ENCODE peak calls at places on chromosome 21, in four cellular contexts. F is K562, X is HepG2, B is WTC11. T is an unnamed sample.

GRCh38 chr21:39444406-39445145 is 1.0 kb downstream of the LCA5L start:
- DNase-seq in X (no peak), B (no peak), F (peak; percentile 30), T (peak; percentile 8)

GRCh38 chr21:32360401-32360981 is 32.3 kb downstream of the URB1 start:
- DNase-seq in X (no peak), B (no peak), F (no peak), T (no peak)

GRCh38 chr21:24941316-24942185 is 665.7 kb downstream of the MRPL39 start:
- DNase-seq in X (no peak), F (no peak), B (no peak), T (no peak)

GRCh38 chr21:24076179-24076578 is 1531.1 kb downstream of the MRPL39 start:
- DNase-seq in F (no peak), X (no peak), B (no peak), T (no peak)

GRCh38 chr21:31108969-31109368 is 70.7 kb upstream of the KRTAP19-8 start:
- DNase-seq in X (no peak), F (no peak), B (no peak), T (no peak)

GRCh38 chr21:41220208-41220733 is 52.3 kb downstream of the BACE2 start:
- DNase-seq in B (no peak), X (no peak), F (no peak), T (no peak)

GRCh38 chr21:31780944-31781343 is 49.0 kb upstream of the SCAF4 start:
- DNase-seq in B (no peak), F (no peak), X (peak; percentile 20), T (peak; percentile 10)

GRCh38 chr21:43973634-43973955 is 38.5 kb upstream of the TRAPPC10 start:
- DNase-seq in X (no peak), F (no peak), B (no peak), T (no peak)

GRCh38 chr21:31732891-31733520 is 1.1 kb upstream of the SCAF4 start:
- DNase-seq in F (peak; percentile 71), B (peak; percentile 28), X (peak; percentile 15), T (peak; percentile 9)

GRCh38 chr21:39667353-39667891 is 54.7 kb downstream of the B3GALT5 start:
- DNase-seq in F (no peak), X (no peak), B (no peak), T (no peak)

DNA sequence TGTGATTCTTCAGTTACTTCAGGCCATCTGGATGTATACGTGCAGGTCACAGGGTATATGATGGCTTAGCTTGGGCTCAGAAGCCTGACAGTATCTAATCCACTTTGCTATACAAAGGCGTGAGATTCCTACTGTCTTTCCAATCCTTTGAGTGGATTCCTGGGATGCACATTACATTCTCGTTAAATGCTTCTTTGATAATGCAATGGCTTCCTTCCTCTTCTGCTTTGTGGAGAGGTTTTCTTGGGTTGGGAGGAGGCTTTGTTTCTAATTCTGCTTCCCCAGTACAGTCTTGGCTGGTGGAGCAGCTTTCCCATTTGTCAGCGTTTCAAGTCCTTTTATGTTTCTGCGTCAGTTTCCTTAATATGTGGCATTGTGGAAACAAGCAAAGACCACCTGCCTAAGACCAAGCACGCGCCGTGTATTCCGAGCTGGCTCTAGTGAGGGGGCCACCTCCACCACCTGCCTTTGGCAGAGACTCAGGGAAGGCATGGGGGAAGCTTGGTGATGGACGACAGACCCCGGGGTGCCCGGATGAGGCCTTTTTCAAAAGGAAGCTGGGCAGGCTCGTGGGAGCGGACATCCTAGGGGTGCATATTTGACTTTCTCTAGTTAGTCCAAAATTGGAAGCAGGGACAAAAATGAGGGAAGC is 72.7 kb downstream of the WDR4 start:
- DNase-seq in B (no peak), F (no peak), X (no peak), T (no peak)
- TF ChIP-seq HMGXB4 in B (no peak), F (no peak), X (no peak), T (no peak)

DNA sequence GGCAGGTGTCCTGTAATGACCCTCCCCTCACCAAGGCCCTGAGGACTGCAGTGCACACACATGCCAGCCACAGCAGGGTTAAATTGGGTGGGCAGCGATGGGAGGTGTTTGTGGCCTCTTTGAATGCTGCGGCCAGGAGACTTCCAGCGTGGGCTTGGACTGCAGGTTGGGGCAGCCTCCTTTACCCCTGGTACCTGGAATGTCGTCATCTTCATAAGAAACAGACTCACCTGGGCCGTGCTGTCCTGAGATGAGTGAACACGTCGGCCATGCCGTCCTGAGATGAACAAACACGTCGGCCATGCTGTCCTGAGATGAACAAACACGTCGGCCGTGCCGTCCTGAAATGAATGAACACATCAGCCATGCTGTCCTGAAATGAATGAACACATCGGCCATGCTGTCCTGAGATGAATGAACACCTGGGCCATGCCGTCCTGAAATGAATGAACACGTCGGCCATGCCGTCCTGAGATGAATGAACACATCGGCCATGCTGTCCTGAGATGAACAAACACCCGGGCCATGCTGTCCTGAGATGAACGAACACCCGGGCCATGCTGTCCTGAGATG is 50.1 kb upstream of the COL6A1 start:
- DNase-seq in F (no peak), X (no peak), B (no peak), T (no peak)
- TF ChIP-seq HMGXB4 in F (no peak), X (no peak), B (no peak), T (no peak)

DNA sequence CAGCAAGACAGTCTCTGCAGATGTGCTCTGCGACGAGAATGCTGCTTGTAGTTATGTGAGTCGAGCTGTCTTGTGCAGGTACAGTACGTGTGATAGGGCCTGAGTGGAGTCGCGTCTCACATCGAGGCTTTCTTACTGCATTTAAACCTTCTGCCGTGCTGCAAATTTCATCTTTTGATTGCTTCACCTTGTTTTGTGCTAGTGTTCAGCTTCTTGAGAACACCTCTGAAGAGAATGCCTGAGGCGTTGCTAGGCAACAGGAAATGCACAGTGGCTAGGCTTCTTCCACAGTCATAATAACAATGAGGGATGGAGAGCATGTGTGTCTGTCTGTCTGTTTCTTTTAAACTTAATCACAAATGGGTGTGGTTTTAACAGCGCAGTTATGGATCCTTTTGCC is 52.9 kb downstream of the MRPS6 start:
- DNase-seq in X (no peak), F (no peak), B (no peak), T (no peak)
- TF ChIP-seq HMGXB4 in X (no peak), F (no peak), B (no peak), T (no peak)

GRCh38 chr21:27674037-27674436 is 707.1 kb upstream of the ADAMTS5 start:
- DNase-seq in X (no peak), F (no peak), B (no peak), T (no peak)
- TF ChIP-seq HMGXB4 in X (no peak), F (no peak), B (no peak), T (no peak)

GRCh38 chr21:45012661-45013270 is 61.6 kb upstream of the ADARB1 start:
- DNase-seq in F (no peak), B (peak; percentile 63), X (no peak), T (peak; percentile 22)
- TF ChIP-seq HMGXB4 in F (no peak), B (no peak), X (no peak), T (no peak)

DNA sequence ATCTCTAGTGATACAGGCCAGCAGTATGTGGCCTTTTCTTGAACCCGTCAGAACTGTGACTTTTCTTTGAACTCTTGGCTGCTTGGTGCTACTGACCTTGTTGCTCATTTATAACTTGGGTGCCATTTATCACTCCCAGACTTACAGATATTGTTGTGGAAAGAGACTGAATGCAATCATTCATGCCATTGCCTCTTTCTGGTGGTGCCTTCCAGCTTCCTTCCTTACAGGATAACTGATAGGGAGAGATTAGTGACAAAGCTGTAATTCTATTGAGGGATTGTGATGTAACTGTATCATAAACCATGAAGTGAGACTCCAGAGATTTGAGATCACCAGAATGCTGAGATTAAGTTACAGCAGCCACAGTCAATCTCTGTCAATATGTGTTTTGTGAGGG is 256.5 kb downstream of the USP25 start:
- DNase-seq in X (no peak), B (no peak), F (no peak), T (no peak)
- TF ChIP-seq HMGXB4 in X (no peak), B (no peak), F (no peak), T (no peak)

DNA sequence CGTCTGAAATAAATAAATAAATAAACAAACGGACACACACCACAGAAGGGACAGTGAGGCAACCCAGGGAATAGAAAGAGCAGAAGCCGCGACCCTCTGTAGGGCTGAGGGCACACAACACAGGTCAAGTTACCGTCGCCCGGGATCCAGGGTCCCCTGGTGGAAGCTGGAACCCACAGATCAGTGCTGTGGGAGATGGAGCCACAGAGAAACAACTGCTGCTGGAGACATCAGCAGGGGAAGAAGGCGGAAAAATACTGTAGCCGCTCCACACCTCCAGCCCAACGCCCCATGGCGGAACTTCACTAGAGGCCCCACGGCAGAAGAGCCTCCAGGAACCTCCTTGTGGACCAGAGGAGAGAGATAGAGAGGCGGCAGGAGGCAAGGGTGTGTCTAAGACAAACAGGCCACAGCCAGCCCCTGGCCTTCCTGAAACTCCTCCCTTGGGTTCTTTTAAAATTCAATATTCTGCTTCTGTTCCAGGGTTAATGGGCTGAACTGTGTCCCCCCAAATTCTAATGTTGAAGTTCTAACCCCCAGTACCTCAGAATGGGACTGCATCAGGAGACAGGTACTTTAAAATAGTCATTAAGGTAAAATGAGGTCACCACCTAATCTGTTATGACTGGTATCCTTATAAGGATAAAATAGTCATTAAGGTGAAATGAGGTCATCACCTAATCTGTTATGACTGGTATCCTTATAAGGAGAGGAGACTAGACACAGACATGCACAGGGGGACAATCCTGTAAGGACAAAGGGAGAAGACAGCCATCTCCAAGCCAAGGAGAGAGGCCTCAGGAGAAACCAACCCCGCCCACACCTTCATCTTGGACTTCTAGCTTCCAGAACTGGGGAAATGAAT is 7.7 kb upstream of the HLCS start:
- DNase-seq in X (no peak), B (no peak), F (peak; percentile 45), T (peak; percentile 21)
- TF ChIP-seq HMGXB4 in X (no peak), B (no peak), F (no peak), T (no peak)